ENCODE peak calls at places on chromosomes 11 and 22, in four cellular contexts. H is ovary, J is tibial artery, Y is HL-60. S is an unnamed sample.

GRCh38 chr11:63906585-63906984 is 10.4 kb downstream of the RCOR2 start:
- DNase-seq in H (no peak), J (no peak), Y (no peak), S (no peak)

GRCh38 chr11:10255388-10256125 is 38.5 kb downstream of the SBF2 start:
- DNase-seq in H (no peak), J (no peak), Y (no peak), S (no peak)

GRCh38 chr22:27195104-27195503 is 537.7 kb downstream of the MIAT start:
- DNase-seq in H (peak), J (no peak), Y (no peak), S (no peak)

GRCh38 chr11:38043060-38043459 is 1445.0 kb upstream of the RAG2 start:
- DNase-seq in H (no peak), J (no peak), Y (no peak), S (no peak)

GRCh38 chr22:23074451-23074850 is 4.1 kb downstream of the GNAZ start:
- DNase-seq in H (peak), J (no peak), Y (no peak), S (no peak)

GRCh38 chr22:34798605-34799004 is 267.4 kb upstream of the ISX start:
- DNase-seq in H (no peak), J (no peak), Y (no peak), S (no peak)

GRCh38 chr11:35288817-35289541 is 130.4 kb downstream of the SLC1A2 start:
- DNase-seq in H (no peak), J (no peak), Y (no peak), S (no peak)

GRCh38 chr22:39317084-39317755 is 2.2 kb downstream of the RPL3 start:
- DNase-seq in H (no peak), J (no peak), Y (peak), S (no peak)

GRCh38 chr11:32497951-32498350 is 62.6 kb upstream of the WT1 start:
- DNase-seq in H (no peak), J (no peak), Y (no peak), S (no peak)

GRCh38 chr11:12673601-12673923 is 659 bp upstream of the TEAD1 start:
- DNase-seq in H (no peak), J (no peak), Y (no peak), S (no peak)

GRCh38 chr22:37020192-37020479 is 594 bp downstream of the MPST start:
- DNase-seq in H (no peak), J (peak), Y (no peak), S (no peak)

GRCh38 chr11:78419327-78419726 is 1.7 kb upstream of the GAB2 start:
- DNase-seq in H (peak), J (peak), Y (peak), S (no peak)

GRCh38 chr11:60947666-60948065 is 4.3 kb downstream of the SLC15A3 start:
- DNase-seq in H (no peak), J (no peak), Y (no peak), S (no peak)

GRCh38 chr11:88533001-88533400 is 195.5 kb upstream of the CTSC start:
- DNase-seq in H (no peak), J (no peak), Y (no peak), S (no peak)

GRCh38 chr22:42160251-42160650 is 29.6 kb upstream of the CYP2D6 start:
- DNase-seq in H (no peak), J (no peak), Y (no peak), S (no peak)

GRCh38 chr11:129490004-129490403 is 114.4 kb downstream of the BARX2 start:
- DNase-seq in H (no peak), J (no peak), Y (no peak), S (no peak)

GRCh38 chr11:33869511-33870422 is 22.1 kb downstream of the LMO2 start:
- DNase-seq in H (no peak), J (peak), Y (peak), S (no peak)

GRCh38 chr22:25350551-25350971 is 131.1 kb downstream of the CRYBB2 start:
- DNase-seq in H (no peak), J (no peak), Y (no peak), S (no peak)

GRCh38 chr11:99069831-99070444 is 49.2 kb downstream of the CNTN5 start:
- DNase-seq in H (no peak), J (no peak), Y (no peak), S (no peak)

GRCh38 chr11:64251986-64252837 is 882 bp downstream of the PLCB3 start:
- DNase-seq in H (peak), J (peak), Y (no peak), S (no peak)

GRCh38 chr11:64299847-64300648 is at the start of gene CATSPERZ:
- DNase-seq in H (no peak), J (no peak), Y (no peak), S (no peak)

GRCh38 chr11:20164152-20164551 is 3.9 kb upstream of the DBX1 start:
- DNase-seq in H (no peak), J (no peak), Y (no peak), S (no peak)
- H3K27ac ChIP-seq in H (no peak), J (no peak), Y (no peak), S (no peak)

DNA sequence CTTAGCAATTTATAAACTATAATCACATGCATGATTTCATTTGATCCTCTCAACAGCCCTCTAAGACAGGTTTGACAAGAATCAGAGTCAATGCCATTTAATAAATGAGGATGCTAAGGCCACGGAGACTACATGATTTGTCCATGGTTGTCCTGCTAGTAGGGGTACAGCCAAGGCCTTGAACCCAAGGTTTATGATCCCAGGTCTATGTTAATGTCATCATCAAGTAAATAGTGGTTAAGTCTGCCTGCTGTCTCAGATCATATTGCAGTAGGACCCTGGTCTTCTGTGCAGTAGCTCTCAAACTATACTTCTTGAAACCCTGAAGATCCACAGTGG is 17.7 kb upstream of the SYTL2 start:
- DNase-seq in H (no peak), J (no peak), Y (no peak), S (no peak)
- H3K27ac ChIP-seq in H (no peak), J (no peak), Y (no peak), S (no peak)

DNA sequence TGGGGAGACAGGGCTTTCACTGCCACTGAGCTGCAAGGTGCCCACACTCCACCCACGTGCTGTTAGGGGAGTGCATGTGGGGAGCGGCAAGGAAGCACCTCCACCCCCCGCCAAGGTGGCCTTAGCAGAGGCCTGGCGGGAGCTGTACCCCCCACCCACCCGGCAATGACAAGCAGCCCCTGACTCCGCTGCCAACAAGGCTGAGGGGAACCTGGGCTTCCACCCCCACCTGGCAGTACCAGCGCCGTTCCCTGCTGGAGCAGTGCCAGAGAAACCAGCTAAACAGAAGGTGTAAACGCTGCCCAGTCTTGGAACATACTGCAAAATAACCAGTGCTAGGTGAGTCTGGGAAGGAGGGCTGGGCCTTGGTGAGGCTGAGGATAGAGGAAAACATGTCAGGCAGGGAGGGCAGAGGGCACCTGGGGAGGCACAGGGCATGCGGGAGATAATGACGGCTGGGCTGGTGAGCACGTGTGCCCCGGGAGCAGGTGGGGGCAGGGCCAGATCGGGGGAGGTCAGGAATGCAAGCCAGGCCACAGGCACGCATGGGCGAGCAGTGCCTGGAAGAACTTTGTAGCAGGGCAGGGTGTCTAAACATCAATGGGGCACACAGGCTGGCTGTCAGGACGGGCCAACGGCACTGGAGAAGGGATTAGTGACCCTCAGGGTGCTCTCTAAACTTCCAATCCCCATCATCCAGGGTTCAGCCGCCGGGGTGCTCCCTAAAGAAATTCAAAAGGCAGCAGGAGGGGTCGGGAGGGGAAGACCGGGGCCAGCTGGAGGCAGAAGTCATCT is 6.6 kb downstream of the CERK start:
- DNase-seq in H (no peak), J (no peak), Y (no peak), S (no peak)
- H3K27ac ChIP-seq in H (peak), J (no peak), Y (no peak), S (no peak)

GRCh38 chr11:68313574-68314202 is 1.3 kb downstream of the LRP5 start:
- DNase-seq in H (peak), J (no peak), Y (no peak), S (no peak)
- H3K27ac ChIP-seq in H (peak), J (peak), Y (peak), S (peak)

GRCh38 chr11:69511358-69512015 is 30.0 kb downstream of the LINC01488 start:
- DNase-seq in H (no peak), J (no peak), Y (no peak), S (no peak)

GRCh38 chr11:69510471-69511357 is 29.3 kb downstream of the LINC01488 start:
- DNase-seq in H (no peak), J (no peak), Y (no peak), S (no peak)

GRCh38 chr11:69509846-69510390 is 28.5 kb downstream of the LINC01488 start:
- DNase-seq in H (no peak), J (no peak), Y (no peak), S (no peak)

GRCh38 chr11:69508974-69509373 is 27.5 kb downstream of the LINC01488 start:
- DNase-seq in H (no peak), J (no peak), Y (no peak), S (no peak)

GRCh38 chr11:69509381-69509780 is 27.9 kb downstream of the LINC01488 start:
- DNase-seq in H (no peak), J (no peak), Y (no peak), S (no peak)
- H3K27ac ChIP-seq in H (no peak), J (no peak), Y (no peak), S (no peak)

DNA sequence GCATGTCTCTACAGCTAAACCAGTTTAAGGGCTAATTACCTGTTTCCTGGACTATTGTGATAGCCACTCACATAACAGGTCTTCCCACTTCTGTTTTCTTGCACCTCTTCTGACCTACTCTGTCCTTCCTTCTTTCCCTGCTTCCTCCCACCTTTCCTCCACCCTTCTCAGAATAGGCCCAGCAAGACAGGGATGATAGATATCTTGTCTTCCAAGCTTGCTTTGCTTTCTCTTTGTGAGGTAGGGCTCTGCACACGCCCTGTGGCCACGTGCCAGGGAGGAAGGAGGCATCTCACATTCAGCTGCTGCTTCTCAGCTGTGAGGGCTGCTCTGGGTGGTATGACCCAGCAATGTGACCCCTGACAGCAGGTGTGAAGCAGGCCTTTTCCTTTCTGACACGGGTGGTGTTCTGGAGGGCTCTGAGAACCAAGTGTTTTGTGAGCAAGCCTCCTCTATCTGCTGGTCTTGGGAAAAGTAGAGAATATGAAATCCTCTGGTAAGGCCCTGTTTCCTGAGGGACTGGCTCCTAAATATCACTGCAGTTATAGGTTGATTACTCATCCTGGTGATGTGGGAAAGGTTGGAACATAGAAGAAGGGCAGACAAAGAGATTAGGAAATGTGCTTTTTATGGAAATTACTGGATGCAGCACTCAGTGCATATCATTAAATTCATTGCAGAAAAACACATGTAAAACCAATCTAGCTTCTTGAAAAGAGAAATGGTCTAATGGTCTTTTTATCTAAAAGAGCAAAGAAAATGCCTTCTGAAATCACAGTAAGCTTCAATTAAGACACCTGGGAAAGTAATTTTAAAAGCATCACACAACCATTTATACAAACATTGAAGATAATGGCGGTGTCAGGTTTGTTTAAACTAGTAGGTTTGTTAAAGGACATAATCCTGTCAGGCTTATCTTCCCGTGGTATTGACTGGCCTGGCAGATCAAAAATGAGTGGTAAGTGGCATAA is 8.5 kb downstream of the AMOTL1 start:
- DNase-seq in H (no peak), J (no peak), Y (no peak), S (no peak)
- H3K27ac ChIP-seq in H (no peak), J (no peak), Y (no peak), S (no peak)

GRCh38 chr11:65793144-65793581 is 6.3 kb downstream of the OVOL1 start:
- DNase-seq in H (no peak), J (no peak), Y (no peak), S (no peak)

GRCh38 chr11:65794570-65795510 is 8.0 kb downstream of the OVOL1 start:
- DNase-seq in H (no peak), J (no peak), Y (no peak), S (no peak)

GRCh38 chr11:65792456-65792855 is 5.6 kb downstream of the OVOL1 start:
- DNase-seq in H (no peak), J (no peak), Y (no peak), S (no peak)

GRCh38 chr11:65791719-65792213 is 4.9 kb downstream of the OVOL1 start:
- DNase-seq in H (no peak), J (no peak), Y (peak), S (no peak)

GRCh38 chr11:65793625-65794400 is 7.0 kb downstream of the OVOL1 start:
- DNase-seq in H (no peak), J (no peak), Y (no peak), S (no peak)
- H3K27ac ChIP-seq in H (no peak), J (no peak), Y (no peak), S (no peak)

GRCh38 chr11:8672346-8672745 is 10.1 kb downstream of the TRIM66 start:
- DNase-seq in H (no peak), J (no peak), Y (no peak), S (no peak)
- H3K27ac ChIP-seq in H (peak), J (peak), Y (no peak), S (peak)

DNA sequence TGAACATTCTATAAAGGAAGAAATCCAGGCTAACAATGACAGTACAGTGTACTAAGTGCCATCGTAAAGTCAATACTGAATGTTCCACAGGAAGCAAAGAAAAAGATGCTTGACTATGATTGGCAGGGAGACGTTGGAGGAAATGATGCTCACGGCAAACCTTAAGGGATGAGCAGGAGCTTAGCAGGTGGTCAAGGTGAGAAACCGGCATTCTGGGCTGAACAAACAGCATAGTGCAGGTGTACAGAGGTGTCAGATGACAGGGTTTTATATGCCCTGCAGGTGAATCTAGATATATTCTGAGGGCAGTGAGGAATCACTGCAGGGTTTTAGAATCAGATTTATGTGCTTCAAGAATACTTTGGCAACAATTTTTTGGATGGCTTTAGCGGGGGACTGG is 85.3 kb upstream of the HEPHL1 start:
- DNase-seq in H (no peak), J (no peak), Y (no peak), S (no peak)
- H3K27ac ChIP-seq in H (no peak), J (no peak), Y (no peak), S (no peak)

DNA sequence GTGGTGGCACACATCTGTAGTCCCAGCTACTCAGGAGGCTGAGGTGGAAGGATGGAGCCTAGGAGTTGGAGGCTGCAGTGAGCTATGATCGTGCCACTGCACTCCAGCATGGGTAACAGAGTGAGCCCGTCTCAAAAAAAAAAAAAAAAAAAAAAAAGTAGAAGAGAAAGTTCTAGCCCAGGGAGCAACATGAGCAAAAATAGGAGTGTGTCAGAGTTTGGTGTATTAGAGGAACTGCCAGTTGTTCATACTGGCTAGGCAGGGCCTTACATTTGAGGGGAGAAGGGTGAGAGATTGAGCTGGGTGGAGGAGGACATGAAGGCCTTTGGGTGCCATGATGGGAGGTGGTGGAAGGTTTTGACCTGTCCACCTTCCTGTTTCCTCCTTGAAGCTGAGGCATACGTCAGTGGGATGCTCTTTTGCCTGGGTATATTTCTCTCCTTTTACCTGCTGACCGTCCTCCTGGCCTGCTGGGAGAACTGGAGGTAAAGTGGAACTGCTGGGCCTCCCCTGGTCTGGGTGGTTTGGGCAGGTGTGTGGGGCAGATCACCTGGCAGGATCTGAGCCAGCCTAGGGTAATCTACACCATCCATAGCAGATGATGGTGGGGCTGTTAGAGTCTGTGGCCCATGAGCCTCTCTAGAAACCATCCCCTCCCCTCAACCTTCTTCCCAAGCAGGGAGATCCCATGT is 7.3 kb downstream of the SIDT2 start:
- DNase-seq in H (no peak), J (peak), Y (no peak), S (no peak)
- H3K27ac ChIP-seq in H (peak), J (no peak), Y (peak), S (no peak)

S was measured in thoracic aorta.